ENCODE peak calls at places on chromosomes 13 and 19, in eight cellular contexts. V is amygdala; T is NCI-H1105 treated with DMSO at 0.1 percent for 48 hours; U is substantia nigra; H is left lung; C is sigmoid colon; X is stimulated activated CD4-positive, alpha-beta T cell treated with anti-CD3 and anti-CD28 coated beads, Interleukin-2, amount 100 ng/mL, for 48 hours; S is KBM-7. W is an unnamed sample.

GRCh38 chr19:13843104-13843921 is 33.6 kb upstream of the NANOS3 start:
- DNase-seq in V (no peak), T (peak), U (no peak), H (peak), C (peak), X (no peak), S (no peak), W (peak)

GRCh38 chr19:6572217-6572616 is 18.7 kb downstream of the CD70 start:
- DNase-seq in V (peak), T (no peak), U (no peak), H (peak), C (peak), X (no peak), S (peak), W (no peak)

GRCh38 chr19:1282588-1283206 is 3.0 kb upstream of the EFNA2 start:
- DNase-seq in V (no peak), T (no peak), U (peak), H (no peak), C (no peak), X (no peak), S (no peak), W (no peak)

GRCh38 chr13:113948034-113948742 is 25.7 kb downstream of the C13orf46 start:
- DNase-seq in V (no peak), T (no peak), U (no peak), H (no peak), C (no peak), X (no peak), S (peak), W (no peak)

GRCh38 chr13:26558912-26559485 is 1.5 kb downstream of the WASF3 start:
- DNase-seq in V (no peak), T (no peak), U (no peak), H (no peak), C (no peak), X (no peak), S (peak), W (no peak)

GRCh38 chr13:92549275-92549674 is 677.3 kb upstream of the GPC6 start:
- DNase-seq in V (no peak), T (no peak), U (no peak), H (no peak), C (no peak), X (no peak), S (no peak), W (no peak)

GRCh38 chr19:7582446-7582845 is 13.2 kb upstream of the CAMSAP3 start:
- DNase-seq in V (no peak), T (no peak), U (no peak), H (no peak), C (no peak), X (no peak), S (no peak), W (no peak)

GRCh38 chr19:664913-665443 is 2.0 kb upstream of the RNF126 start:
- DNase-seq in V (peak), T (peak), U (peak), H (peak), C (peak), X (peak), S (peak), W (peak)

GRCh38 chr13:112525306-112525945 is 62.5 kb downstream of the TUBGCP3 start:
- DNase-seq in V (no peak), T (no peak), U (no peak), H (no peak), C (no peak), X (no peak), S (no peak), W (no peak)

GRCh38 chr13:45325806-45326205 is 15.2 kb downstream of the TPT1 start:
- DNase-seq in V (no peak), T (no peak), U (peak), H (no peak), C (no peak), X (no peak), S (peak), W (no peak)

GRCh38 chr13:23889598-23890224 is 511 bp upstream of the MIPEP start:
- DNase-seq in V (no peak), T (peak), U (no peak), H (no peak), C (no peak), X (no peak), S (no peak), W (no peak)

GRCh38 chr13:32264407-32264806 is 50.8 kb downstream of the ZAR1L start:
- DNase-seq in V (no peak), T (no peak), U (no peak), H (peak), C (peak), X (no peak), S (peak), W (peak)

GRCh38 chr19:40803857-40804782 is 5.1 kb downstream of the EGLN2 start:
- DNase-seq in V (no peak), T (no peak), U (peak), H (peak), C (no peak), X (no peak), S (peak), W (no peak)

GRCh38 chr19:31350033-31350692 is 927 bp upstream of the TSHZ3 start:
- DNase-seq in V (no peak), T (no peak), U (peak), H (peak), C (peak), X (no peak), S (no peak), W (no peak)

GRCh38 chr13:78589206-78589605 is 14.1 kb downstream of the POU4F1 start:
- DNase-seq in V (no peak), T (no peak), U (no peak), H (no peak), C (no peak), X (no peak), S (peak), W (no peak)

GRCh38 chr19:31285744-31286143 is 63.5 kb downstream of the TSHZ3 start:
- DNase-seq in V (no peak), T (no peak), U (no peak), H (peak), C (peak), X (no peak), S (no peak), W (peak)

GRCh38 chr13:40388617-40389016 is 277.8 kb downstream of the FOXO1 start:
- DNase-seq in V (no peak), T (no peak), U (no peak), H (peak), C (peak), X (peak), S (peak), W (no peak)

GRCh38 chr13:32905063-32905863 is 111.0 kb upstream of the KL start:
- DNase-seq in V (no peak), T (peak), U (no peak), H (no peak), C (no peak), X (no peak), S (peak), W (no peak)

GRCh38 chr19:9116547-9116946 is 984 bp upstream of the OR7G1 start:
- DNase-seq in V (no peak), T (no peak), U (no peak), H (no peak), C (no peak), X (no peak), S (no peak), W (no peak)

GRCh38 chr19:4327252-4327876 is 11.3 kb downstream of the STAP2 start:
- DNase-seq in V (peak), T (no peak), U (peak), H (peak), C (peak), X (peak), S (no peak), W (no peak)

GRCh38 chr19:39416626-39417120 is 4.2 kb downstream of the PLEKHG2 start:
- DNase-seq in V (no peak), T (no peak), U (peak), H (no peak), C (no peak), X (no peak), S (no peak), W (no peak)